ENCODE peak calls at places on chromosomes 4 and X, in seven cellular contexts. N is tibial artery, Y is aorta, F is left ventricle myocardium inferior, C is transverse colon, K is left lung, A is HCT116. P is an unnamed sample.

GRCh38 chr4:144734522-144734921 is 88.6 kb downstream of the HHIP start:
- DNase-seq in A (no peak), F (no peak), C (no peak), K (no peak), N (no peak), Y (no peak), P (peak; percentile 56)

GRCh38 chr4:78057135-78057599 is at the start of gene FRAS1:
- DNase-seq in F (peak; percentile 26), C (peak; percentile 18), N (no peak), Y (peak; percentile 34), K (peak; percentile 71), A (no peak), P (peak; percentile 76)

GRCh38 chrX:154649864-154650510 is 3.4 kb downstream of the CTAG2 start:
- DNase-seq in K (no peak), A (no peak), N (no peak), F (no peak), Y (no peak), C (no peak), P (no peak)

GRCh38 chrX:23745786-23746185 is 2.7 kb upstream of the ACOT9 start:
- DNase-seq in K (no peak), A (no peak), Y (no peak), N (no peak), F (no peak), C (no peak), P (no peak)

GRCh38 chr4:129358571-129358970 is 262.6 kb downstream of the C4orf33 start:
- DNase-seq in N (no peak), C (no peak), A (peak; percentile 26), K (no peak), Y (no peak), F (no peak), P (peak; percentile 83)

GRCh38 chr4:8854866-8855265 is 16.8 kb downstream of the HMX1 start:
- DNase-seq in F (no peak), A (no peak), N (no peak), Y (peak; percentile 30), K (peak; percentile 62), C (no peak), P (peak; percentile 19)

GRCh38 chr4:134848681-134849080 is 647.1 kb upstream of the PABPC4L start:
- DNase-seq in C (no peak), K (no peak), F (no peak), Y (no peak), N (no peak), A (no peak), P (no peak)

GRCh38 chr4:144411119-144411518 is 234.8 kb upstream of the HHIP start:
- DNase-seq in N (no peak), A (no peak), C (no peak), Y (no peak), K (no peak), F (no peak), P (no peak)

DNA sequence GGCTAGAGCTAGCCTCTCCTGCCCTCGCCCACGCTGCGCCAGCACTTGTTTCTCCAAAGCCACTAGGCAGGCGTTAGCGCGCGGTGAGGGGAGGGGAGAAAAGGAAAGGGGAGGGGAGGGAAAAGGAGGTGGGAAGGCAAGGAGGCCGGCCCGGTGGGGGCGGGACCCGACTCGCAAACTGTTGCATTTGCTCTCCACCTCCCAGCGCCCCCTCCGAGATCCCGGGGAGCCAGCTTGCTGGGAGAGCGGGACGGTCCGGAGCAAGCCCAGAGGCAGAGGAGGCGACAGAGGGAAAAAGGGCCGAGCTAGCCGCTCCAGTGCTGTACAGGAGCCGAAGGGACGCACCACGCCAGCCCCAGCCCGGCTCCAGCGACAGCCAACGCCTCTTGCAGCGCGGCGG is at the start of gene AR:
- DNase-seq in N (peak; percentile 86), A (no peak), Y (peak; percentile 84), C (peak; percentile 26), K (peak; percentile 77), F (peak; percentile 72), P (peak; percentile 50)
- H3K4me3 ChIP-seq in N (peak within 1 kb of the TSS; percentile 70), A (no peak within 1 kb of the TSS), Y (peak within 1 kb of the TSS; percentile 68), C (peak within 1 kb of the TSS; percentile 18), K (peak within 1 kb of the TSS; percentile 34), F (peak within 1 kb of the TSS; percentile 68), P (peak within 1 kb of the TSS; percentile 88)

GRCh38 chr4:404006-404405 is 66.4 kb downstream of the ZNF141 start:
- DNase-seq in K (no peak), F (no peak), A (no peak), C (no peak), N (no peak), Y (no peak), P (no peak)
- H3K9me3 ChIP-seq in K (no peaks in the 10 kb centered on the region), F (peaks cover 96% of the 10 kb centered on the region), A (peaks cover 4% of the 10 kb centered on the region), C (peaks cover 54% of the 10 kb centered on the region), N (peaks cover 82% of the 10 kb centered on the region), Y (peaks cover 26% of the 10 kb centered on the region), P (peaks cover 40% of the 10 kb centered on the region)

GRCh38 chr4:38670939-38671593 is 7.1 kb downstream of the KLF3 start:
- DNase-seq in F (no peak), C (peak; percentile 51), K (no peak), A (no peak), N (no peak), Y (no peak), P (no peak)
- H3K4me1 ChIP-seq in F (peaks cover 98% of the 10 kb centered on the region), C (peaks cover 96% of the 10 kb centered on the region), K (peaks cover 78% of the 10 kb centered on the region), A (peaks cover 98% of the 10 kb centered on the region), N (peaks cover 76% of the 10 kb centered on the region), Y (peaks cover 5% of the 10 kb centered on the region), P (peaks cover 94% of the 10 kb centered on the region)

GRCh38 chrX:71282514-71283408 is 674 bp upstream of the NONO start:
- DNase-seq in A (peak; percentile 4), N (no peak), C (no peak), F (no peak), K (no peak), Y (no peak), P (no peak)
- H3K4me3 ChIP-seq in A (peak overlapping the region; percentile 76), N (peak overlapping the region; percentile 74), C (no peak overlapping the region), F (peak overlapping the region; percentile 76), K (peak overlapping the region; percentile 64), Y (no peak overlapping the region), P (peak overlapping the region; percentile 91)

GRCh38 chrX:69524765-69525164 is 20.6 kb downstream of the NALF2 start:
- DNase-seq in K (no peak), Y (no peak), A (no peak), F (no peak), N (no peak), C (no peak), P (no peak)

GRCh38 chrX:69523314-69523713 is 19.2 kb downstream of the NALF2 start:
- DNase-seq in C (no peak), Y (no peak), A (no peak), N (no peak), K (no peak), F (no peak), P (no peak)

DNA sequence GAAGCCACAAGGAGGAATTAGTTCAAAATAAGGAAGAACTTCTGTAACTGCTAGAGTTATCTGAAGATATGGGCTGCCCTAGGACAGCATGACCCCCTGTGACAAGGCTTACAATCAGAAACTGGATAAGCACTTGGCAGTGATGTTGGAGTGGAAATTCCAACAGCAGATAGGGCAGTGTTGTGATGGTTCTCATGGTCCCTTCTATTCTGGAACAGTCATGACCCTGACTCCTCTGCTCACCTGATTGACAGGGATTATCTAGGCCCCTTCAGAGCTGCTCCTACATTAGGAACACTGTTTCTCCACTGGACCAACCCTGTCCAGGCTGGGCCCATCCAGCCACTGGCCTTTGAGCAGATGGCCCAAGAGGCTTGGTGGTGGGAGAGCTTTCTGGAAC is 17.9 kb downstream of the NALF2 start:
- DNase-seq in F (no peak), C (no peak), Y (no peak), N (no peak), A (no peak), K (no peak), P (no peak)
- H3K9me3 ChIP-seq in F (no peaks in the 10 kb centered on the region), C (no peaks in the 10 kb centered on the region), Y (no peaks in the 10 kb centered on the region), N (no peaks in the 10 kb centered on the region), A (no peaks in the 10 kb centered on the region), K (no peaks in the 10 kb centered on the region), P (peaks cover 18% of the 10 kb centered on the region)

GRCh38 chr4:86032476-86033022 is 327.3 kb downstream of the MAPK10 start:
- DNase-seq in C (no peak), F (no peak), Y (peak; percentile 63), N (no peak), K (no peak), A (no peak), P (peak; percentile 95)
- H3K4me1 ChIP-seq in C (peaks cover 15% of the 10 kb centered on the region), F (peaks cover 32% of the 10 kb centered on the region), Y (peaks cover 1% of the 10 kb centered on the region), N (peaks cover 13% of the 10 kb centered on the region), K (peaks cover 13% of the 10 kb centered on the region), A (peaks cover 3% of the 10 kb centered on the region), P (peaks cover 31% of the 10 kb centered on the region)

GRCh38 chrX:24782011-24782410 is 88.3 kb downstream of the POLA1 start:
- DNase-seq in F (no peak), K (no peak), Y (no peak), N (no peak), C (no peak), A (no peak), P (no peak)
- H3K4me3 ChIP-seq in F (no peak overlapping the region), K (no peak overlapping the region), Y (no peak overlapping the region), N (no peak overlapping the region), C (no peak overlapping the region), A (no peak overlapping the region), P (no peak overlapping the region)

DNA sequence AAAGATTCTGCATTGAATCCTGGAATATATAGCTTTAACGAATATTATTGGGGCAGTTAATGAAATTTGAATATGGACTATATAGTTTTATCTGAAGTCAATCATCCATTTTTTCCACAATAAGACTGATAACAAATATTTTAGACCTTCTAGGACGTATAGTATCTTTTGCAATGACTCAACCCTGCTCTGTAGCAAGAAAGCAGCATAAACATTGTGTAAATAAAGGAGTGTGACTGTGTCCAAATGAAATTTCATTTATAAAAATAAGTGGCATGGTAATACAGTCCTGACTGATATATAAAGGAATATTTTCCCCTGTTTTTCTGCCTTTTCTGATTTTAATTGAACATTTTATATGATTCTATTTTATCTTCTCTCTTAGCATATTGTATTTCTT is 947.7 kb upstream of the SLIT2 start:
- DNase-seq in N (no peak), Y (no peak), K (no peak), A (no peak), F (no peak), C (no peak), P (peak; percentile 17)
- H3K9me3 ChIP-seq in N (no peaks in the 10 kb centered on the region), Y (no peaks in the 10 kb centered on the region), K (no peaks in the 10 kb centered on the region), A (no peaks in the 10 kb centered on the region), F (no peaks in the 10 kb centered on the region), C (no peaks in the 10 kb centered on the region), P (peaks cover 4% of the 10 kb centered on the region)

DNA sequence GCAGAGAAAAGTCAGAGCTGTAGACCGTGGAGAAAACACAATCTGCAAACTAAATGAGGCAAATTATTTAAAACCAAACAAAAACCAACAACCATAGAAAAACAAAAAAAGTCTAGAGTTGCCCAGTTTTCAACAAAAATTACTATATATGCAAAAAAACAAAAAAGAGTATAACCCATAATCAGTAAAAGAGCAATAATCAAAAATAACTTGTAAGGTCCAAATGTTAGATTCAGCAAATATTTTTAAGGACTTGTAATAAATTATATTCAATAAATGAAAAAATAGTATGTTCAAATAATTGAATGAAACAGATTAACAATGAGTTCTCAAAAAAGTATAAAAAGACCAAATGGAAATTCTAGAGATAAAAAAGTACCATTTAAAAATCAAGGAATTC is 130.5 kb downstream of the LRBA start:
- DNase-seq in N (no peak), Y (no peak), K (no peak), C (no peak), A (no peak), F (no peak), P (no peak)
- H3K4me1 ChIP-seq in N (no peaks in the 10 kb centered on the region), Y (no peaks in the 10 kb centered on the region), K (no peaks in the 10 kb centered on the region), C (peaks cover 7% of the 10 kb centered on the region), A (peaks cover 11% of the 10 kb centered on the region), F (no peaks in the 10 kb centered on the region), P (peaks cover 6% of the 10 kb centered on the region)

P was measured in adipocyte.